ENCODE peak calls at places on chromosomes 13 and 19, in seven cellular contexts. I is PC-3, U is aorta, E is neuronal stem cell, L is GM12878, Z is body of pancreas, H is thoracic aorta. P is an unnamed sample.

GRCh38 chr19:40754611-40755247 is 3.7 kb downstream of the SNRPA start:
- DNase-seq in I (peak; percentile 14), U (no peak), E (no peak), L (no peak), Z (peak; percentile 55), H (no peak), P (no peak)

GRCh38 chr13:66640231-66640630 is 589.9 kb downstream of the PCDH9 start:
- DNase-seq in I (no peak), U (no peak), E (no peak), L (no peak), Z (no peak), H (no peak), P (no peak)

GRCh38 chr13:89878904-89879303 is 1468.6 kb upstream of the MIR17HG start:
- DNase-seq in I (no peak), U (no peak), E (no peak), L (no peak), Z (no peak), H (no peak), P (no peak)

GRCh38 chr19:52739576-52739975 is 4.7 kb upstream of the ZNF611 start:
- DNase-seq in I (no peak), U (no peak), E (no peak), L (no peak), Z (no peak), H (no peak), P (no peak)

GRCh38 chr13:98998831-98999634 is 21.2 kb upstream of the DOCK9 start:
- DNase-seq in I (no peak), U (no peak), E (no peak), L (peak; percentile 41), Z (no peak), H (no peak), P (no peak)

GRCh38 chr13:50082426-50083283 is 67.4 kb downstream of the KCNRG start:
- DNase-seq in I (peak; percentile 79), U (peak; percentile 74), E (peak; percentile 74), L (peak; percentile 62), Z (peak; percentile 96), H (no peak), P (peak; percentile 67)

GRCh38 chr19:39130337-39131254 is 5.0 kb downstream of the PAK4 start:
- DNase-seq in I (no peak), U (no peak), E (no peak), L (no peak), Z (no peak), H (no peak), P (no peak)

GRCh38 chr13:100039740-100040139 is 49.2 kb upstream of the PCCA start:
- DNase-seq in I (peak; percentile 53), U (no peak), E (no peak), L (no peak), Z (no peak), H (no peak), P (no peak)

GRCh38 chr19:42166336-42166735 is 34.1 kb upstream of the POU2F2 start:
- DNase-seq in I (peak; percentile 36), U (no peak), E (no peak), L (no peak), Z (no peak), H (no peak), P (no peak)

GRCh38 chr19:33055718-33056117 is 9.0 kb downstream of the RHPN2 start:
- DNase-seq in I (peak; percentile 49), U (no peak), E (peak; percentile 21), L (no peak), Z (no peak), H (no peak), P (no peak)

GRCh38 chr13:27034678-27035111 is 136.9 kb downstream of the USP12 start:
- DNase-seq in I (no peak), U (no peak), E (no peak), L (no peak), Z (no peak), H (no peak), P (no peak)

GRCh38 chr13:60267498-60268202 is 103.9 kb upstream of the DIAPH3 start:
- DNase-seq in I (no peak), U (no peak), E (no peak), L (no peak), Z (peak; percentile 78), H (no peak), P (no peak)

GRCh38 chr13:69935043-69935442 is 172.6 kb upstream of the ATXN8OS start:
- DNase-seq in I (peak; percentile 44), U (no peak), E (no peak), L (no peak), Z (no peak), H (no peak), P (no peak)

GRCh38 chr13:22091222-22091970 is 420.5 kb downstream of the FGF9 start:
- DNase-seq in I (no peak), U (peak; percentile 67), E (no peak), L (no peak), Z (no peak), H (no peak), P (no peak)

GRCh38 chr13:77509221-77509620 is 26.3 kb upstream of the SCEL start:
- DNase-seq in I (peak; percentile 58), U (no peak), E (no peak), L (no peak), Z (no peak), H (no peak), P (no peak)

GRCh38 chr13:98297043-98297442 is 120.0 kb upstream of the RNF113B start:
- DNase-seq in I (no peak), U (no peak), E (no peak), L (no peak), Z (no peak), H (no peak), P (no peak)

GRCh38 chr19:9406798-9407352 is 28.5 kb downstream of the ZNF266 start:
- DNase-seq in I (no peak), U (peak; percentile 75), E (no peak), L (no peak), Z (peak; percentile 76), H (no peak), P (peak; percentile 32)

GRCh38 chr13:102401305-102401704 is 543 bp downstream of the FGF14 start:
- DNase-seq in I (no peak), U (no peak), E (no peak), L (no peak), Z (no peak), H (no peak), P (no peak)

GRCh38 chr19:14118165-14119051 is 846 bp upstream of the PRKACA start:
- DNase-seq in I (no peak), U (peak; percentile 91), E (peak; percentile 81), L (no peak), Z (peak; percentile 71), H (no peak), P (peak; percentile 35)

GRCh38 chr19:14115761-14116160 is 1.8 kb downstream of the PRKACA start:
- DNase-seq in I (no peak), U (no peak), E (no peak), L (no peak), Z (no peak), H (no peak), P (no peak)

GRCh38 chr19:14116525-14116917 is 1.0 kb downstream of the PRKACA start:
- DNase-seq in I (no peak), U (no peak), E (no peak), L (no peak), Z (no peak), H (no peak), P (no peak)

GRCh38 chr19:14117668-14118164 is at the start of gene PRKACA:
- DNase-seq in I (peak; percentile 99), U (peak; percentile 100), E (peak; percentile 99), L (peak; percentile 91), Z (peak; percentile 99), H (peak; percentile 96), P (peak; percentile 98)

DNA sequence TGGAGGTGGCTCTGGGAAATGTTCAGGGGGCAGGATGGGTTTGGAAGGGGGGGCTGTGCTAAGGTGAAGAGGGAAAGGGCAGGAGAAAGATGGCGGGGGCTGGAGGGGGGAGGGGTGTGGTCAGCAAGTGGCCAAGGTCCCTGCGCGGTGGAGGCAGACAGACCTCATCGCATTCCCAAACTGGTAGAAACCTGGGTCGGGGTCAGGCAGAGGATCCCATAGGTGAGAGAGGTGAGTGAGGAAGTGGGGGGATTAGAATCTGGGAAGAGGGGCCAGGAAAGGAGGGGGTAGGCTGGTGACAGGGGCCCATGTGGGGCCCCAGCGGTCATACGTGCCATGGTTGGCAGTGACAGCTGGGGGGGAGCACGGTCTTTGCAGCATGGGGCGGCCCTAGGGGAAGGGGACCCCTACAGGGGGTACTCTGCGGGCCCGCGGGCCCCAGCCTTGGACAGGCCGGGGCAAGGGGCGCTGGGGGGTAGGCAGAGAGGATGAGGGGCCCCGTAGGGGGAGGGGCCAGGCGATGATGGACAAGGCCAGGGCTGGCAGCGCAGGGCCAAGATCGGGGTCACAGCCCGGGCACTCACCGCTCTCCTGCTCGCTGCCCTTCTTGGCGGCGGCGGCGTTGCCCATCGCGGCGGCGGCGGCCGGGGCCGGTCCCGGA is 514 bp downstream of the PRKACA start:
- DNase-seq in I (no peak), U (peak; percentile 68), E (no peak), L (no peak), Z (peak; percentile 34), H (no peak), P (no peak)
- H3K4me1 ChIP-seq in I (peaks cover 17% of the 10 kb centered on the region), U (no peaks in the 10 kb centered on the region), E (peaks cover 12% of the 10 kb centered on the region), L (peaks cover 16% of the 10 kb centered on the region), Z (peaks cover 61% of the 10 kb centered on the region), H (peaks cover 62% of the 10 kb centered on the region), P (peaks cover 30% of the 10 kb centered on the region)

DNA sequence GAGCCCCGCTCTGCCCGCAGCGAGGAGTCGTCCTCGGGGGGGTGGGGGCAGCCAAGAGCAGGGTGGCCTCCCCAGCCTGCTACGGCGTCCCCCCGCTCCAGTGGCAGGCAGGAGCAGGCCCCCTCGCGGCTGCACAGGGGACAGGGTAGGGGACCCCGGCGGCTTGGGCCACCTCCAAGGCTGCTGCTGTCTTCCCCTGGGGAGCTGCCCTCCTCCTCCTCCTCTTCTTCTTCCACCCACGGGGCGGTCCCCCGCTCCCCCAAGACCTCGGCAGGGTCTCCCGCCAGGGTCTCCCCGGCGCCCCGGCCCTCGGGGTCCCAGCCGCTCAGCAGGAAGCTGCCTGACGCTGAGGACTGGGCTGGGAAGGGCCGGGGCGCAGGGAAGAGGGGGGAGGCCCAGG is 12.7 kb downstream of the LMTK3 start:
- DNase-seq in I (no peak), U (no peak), E (no peak), L (no peak), Z (no peak), H (no peak), P (no peak)
- H3K27me3 ChIP-seq in I (no peaks in the 10 kb centered on the region), U (no peaks in the 10 kb centered on the region), E (no peaks in the 10 kb centered on the region), L (peaks cover 3% of the 10 kb centered on the region), Z (no peaks in the 10 kb centered on the region), H (no peaks in the 10 kb centered on the region), P (peaks cover 9% of the 10 kb centered on the region)

DNA sequence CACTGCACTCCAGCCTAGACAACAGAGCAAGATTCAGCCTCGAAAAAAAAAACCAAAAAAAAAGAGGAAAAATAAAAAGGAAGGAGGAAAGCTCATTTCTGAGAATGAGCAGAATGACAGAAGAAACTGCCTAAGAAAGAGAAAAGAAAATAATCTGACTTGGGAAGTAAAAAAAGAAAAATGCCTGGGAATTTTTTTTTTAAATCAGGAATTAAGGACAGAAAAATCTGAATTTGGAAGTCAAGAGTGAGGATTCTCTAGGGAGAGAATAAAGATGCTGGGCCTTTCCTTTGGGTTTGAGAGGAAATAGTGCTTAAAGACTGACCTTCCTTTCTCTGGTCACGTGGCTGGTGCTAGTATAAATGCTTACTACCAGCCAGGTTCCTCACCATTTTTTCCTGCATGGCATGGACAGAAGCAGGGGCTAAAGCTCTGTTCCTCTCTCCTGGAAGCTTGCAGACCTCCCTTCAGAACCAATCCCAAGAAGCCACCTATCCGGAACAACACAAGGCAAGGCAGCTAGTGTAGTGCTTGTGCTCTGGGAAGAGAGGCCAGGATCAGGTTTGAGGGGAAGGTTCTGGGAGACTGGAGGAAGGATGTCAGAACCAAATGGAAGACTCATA is at the start of gene FFAR2:
- DNase-seq in I (no peak), U (no peak), E (no peak), L (no peak), Z (no peak), H (no peak), P (no peak)
- H3K4me3 ChIP-seq in I (no peak within 1 kb of the TSS), U (no peak within 1 kb of the TSS), E (no peak within 1 kb of the TSS), L (peak within 1 kb of the TSS; percentile 4), Z (no peak within 1 kb of the TSS), H (no peak within 1 kb of the TSS), P (no peak within 1 kb of the TSS)

GRCh38 chr19:43738780-43739211 is 16.0 kb downstream of the SMG9 start:
- DNase-seq in I (no peak), U (no peak), E (no peak), L (no peak), Z (no peak), H (no peak), P (no peak)
- H3K4me1 ChIP-seq in I (peaks cover 18% of the 10 kb centered on the region), U (no peaks in the 10 kb centered on the region), E (no peaks in the 10 kb centered on the region), L (no peaks in the 10 kb centered on the region), Z (no peaks in the 10 kb centered on the region), H (no peaks in the 10 kb centered on the region), P (peaks cover 2% of the 10 kb centered on the region)